ENCODE peak calls at places on chromosome 4, in ten cellular contexts. One of them, this sample, is unnamed.

GRCh38 chr4:22477136-22477793 is 38.6 kb downstream of the ADGRA3 start:
- DNase-seq in sigmoid colon: no peak
- DNase-seq in SJSA1: no peak
- DNase-seq in psoas muscle: no peak
- DNase-seq in adrenal gland: no peak
- DNase-seq in fibroblast of lung: no peak
- DNase-seq in MM.1S: no peak
- DNase-seq in mammary epithelial cell: no peak
- DNase-seq in CD4-positive, alpha-beta memory T cell: no peak
- DNase-seq in left lung: no peak
- DNase-seq in this sample: no peak

GRCh38 chr4:180827193-180827592 is 1416.0 kb upstream of the TENM3 start:
- DNase-seq in left lung: no peak
- DNase-seq in CD4-positive, alpha-beta memory T cell: no peak
- DNase-seq in MM.1S: no peak
- DNase-seq in adrenal gland: peak; percentile 33
- DNase-seq in SJSA1: no peak
- DNase-seq in mammary epithelial cell: no peak
- DNase-seq in fibroblast of lung: peak; percentile 33
- DNase-seq in sigmoid colon: no peak
- DNase-seq in psoas muscle: no peak
- DNase-seq in this sample: no peak

GRCh38 chr4:41432889-41433288 is 105.1 kb upstream of the LIMCH1 start:
- DNase-seq in adrenal gland: no peak
- DNase-seq in MM.1S: no peak
- DNase-seq in left lung: no peak
- DNase-seq in mammary epithelial cell: peak; percentile 4
- DNase-seq in fibroblast of lung: peak; percentile 94
- DNase-seq in SJSA1: peak; percentile 67
- DNase-seq in sigmoid colon: no peak
- DNase-seq in CD4-positive, alpha-beta memory T cell: no peak
- DNase-seq in psoas muscle: no peak
- DNase-seq in this sample: no peak

GRCh38 chr4:182521006-182521405 is 277.8 kb downstream of the TENM3 start:
- DNase-seq in left lung: no peak
- DNase-seq in adrenal gland: no peak
- DNase-seq in CD4-positive, alpha-beta memory T cell: no peak
- DNase-seq in fibroblast of lung: no peak
- DNase-seq in SJSA1: no peak
- DNase-seq in MM.1S: no peak
- DNase-seq in psoas muscle: no peak
- DNase-seq in sigmoid colon: no peak
- DNase-seq in mammary epithelial cell: no peak
- DNase-seq in this sample: no peak

GRCh38 chr4:14749910-14750309 is 252.4 kb upstream of the CPEB2 start:
- DNase-seq in MM.1S: no peak
- DNase-seq in sigmoid colon: peak; percentile 71
- DNase-seq in CD4-positive, alpha-beta memory T cell: no peak
- DNase-seq in left lung: peak; percentile 33
- DNase-seq in fibroblast of lung: peak; percentile 5
- DNase-seq in psoas muscle: peak; percentile 13
- DNase-seq in mammary epithelial cell: peak; percentile 47
- DNase-seq in adrenal gland: peak; percentile 47
- DNase-seq in SJSA1: no peak
- DNase-seq in this sample: peak; percentile 7

GRCh38 chr4:170398228-170398627 is 308.5 kb upstream of the AADAT start:
- DNase-seq in psoas muscle: no peak
- DNase-seq in MM.1S: no peak
- DNase-seq in fibroblast of lung: no peak
- DNase-seq in SJSA1: no peak
- DNase-seq in left lung: no peak
- DNase-seq in mammary epithelial cell: peak; percentile 42
- DNase-seq in adrenal gland: no peak
- DNase-seq in sigmoid colon: no peak
- DNase-seq in CD4-positive, alpha-beta memory T cell: no peak
- DNase-seq in this sample: no peak

GRCh38 chr4:114287079-114287696 is 307.7 kb upstream of the ARSJ start:
- DNase-seq in MM.1S: no peak
- DNase-seq in CD4-positive, alpha-beta memory T cell: no peak
- DNase-seq in mammary epithelial cell: peak; percentile 27
- DNase-seq in left lung: no peak
- DNase-seq in psoas muscle: no peak
- DNase-seq in sigmoid colon: no peak
- DNase-seq in fibroblast of lung: no peak
- DNase-seq in SJSA1: no peak
- DNase-seq in adrenal gland: no peak
- DNase-seq in this sample: no peak

GRCh38 chr4:141853091-141853734 is 216.8 kb downstream of the IL15 start:
- DNase-seq in adrenal gland: peak; percentile 20
- DNase-seq in sigmoid colon: no peak
- DNase-seq in CD4-positive, alpha-beta memory T cell: no peak
- DNase-seq in SJSA1: no peak
- DNase-seq in left lung: no peak
- DNase-seq in psoas muscle: no peak
- DNase-seq in mammary epithelial cell: peak; percentile 78
- DNase-seq in fibroblast of lung: no peak
- DNase-seq in MM.1S: no peak
- DNase-seq in this sample: no peak

GRCh38 chr4:71377561-71377960 is 38.7 kb downstream of the SLC4A4 start:
- DNase-seq in SJSA1: no peak
- DNase-seq in MM.1S: no peak
- DNase-seq in mammary epithelial cell: peak; percentile 22
- DNase-seq in left lung: no peak
- DNase-seq in psoas muscle: no peak
- DNase-seq in fibroblast of lung: peak; percentile 92
- DNase-seq in CD4-positive, alpha-beta memory T cell: no peak
- DNase-seq in adrenal gland: no peak
- DNase-seq in sigmoid colon: no peak
- DNase-seq in this sample: peak; percentile 63

GRCh38 chr4:1469596-1470392 is 63.6 kb upstream of the NKX1-1 start:
- DNase-seq in MM.1S: no peak
- DNase-seq in SJSA1: no peak
- DNase-seq in left lung: peak; percentile 24
- DNase-seq in CD4-positive, alpha-beta memory T cell: no peak
- DNase-seq in fibroblast of lung: no peak
- DNase-seq in adrenal gland: peak; percentile 79
- DNase-seq in psoas muscle: no peak
- DNase-seq in sigmoid colon: no peak
- DNase-seq in mammary epithelial cell: peak; percentile 48
- DNase-seq in this sample: no peak

GRCh38 chr4:144615182-144615581 is 30.8 kb upstream of the HHIP start:
- DNase-seq in adrenal gland: no peak
- DNase-seq in CD4-positive, alpha-beta memory T cell: no peak
- DNase-seq in sigmoid colon: no peak
- DNase-seq in fibroblast of lung: peak; percentile 56
- DNase-seq in mammary epithelial cell: peak; percentile 48
- DNase-seq in SJSA1: no peak
- DNase-seq in MM.1S: no peak
- DNase-seq in psoas muscle: no peak
- DNase-seq in left lung: no peak
- DNase-seq in this sample: no peak

GRCh38 chr4:185534534-185534849 is 815 bp downstream of the PDLIM3 start:
- DNase-seq in psoas muscle: no peak
- DNase-seq in left lung: no peak
- DNase-seq in mammary epithelial cell: no peak
- DNase-seq in adrenal gland: no peak
- DNase-seq in SJSA1: no peak
- DNase-seq in CD4-positive, alpha-beta memory T cell: no peak
- DNase-seq in fibroblast of lung: no peak
- DNase-seq in MM.1S: no peak
- DNase-seq in sigmoid colon: no peak
- DNase-seq in this sample: no peak

GRCh38 chr4:32161382-32161781 is 1441.2 kb downstream of the PCDH7 start:
- DNase-seq in adrenal gland: no peak
- DNase-seq in fibroblast of lung: peak; percentile 69
- DNase-seq in mammary epithelial cell: peak; percentile 59
- DNase-seq in MM.1S: no peak
- DNase-seq in sigmoid colon: no peak
- DNase-seq in CD4-positive, alpha-beta memory T cell: no peak
- DNase-seq in left lung: no peak
- DNase-seq in psoas muscle: no peak
- DNase-seq in SJSA1: no peak
- DNase-seq in this sample: no peak

GRCh38 chr4:1183985-1184773 is 11.8 kb upstream of the SPON2 start:
- DNase-seq in adrenal gland: no peak
- DNase-seq in sigmoid colon: no peak
- DNase-seq in SJSA1: no peak
- DNase-seq in psoas muscle: no peak
- DNase-seq in CD4-positive, alpha-beta memory T cell: no peak
- DNase-seq in left lung: no peak
- DNase-seq in fibroblast of lung: no peak
- DNase-seq in mammary epithelial cell: no peak
- DNase-seq in MM.1S: peak; percentile 80
- DNase-seq in this sample: no peak

GRCh38 chr4:165208322-165208652 is 926 bp downstream of the KLHL2 start:
- DNase-seq in sigmoid colon: no peak
- DNase-seq in mammary epithelial cell: no peak
- DNase-seq in left lung: no peak
- DNase-seq in SJSA1: no peak
- DNase-seq in psoas muscle: no peak
- DNase-seq in MM.1S: no peak
- DNase-seq in CD4-positive, alpha-beta memory T cell: peak; percentile 43
- DNase-seq in fibroblast of lung: no peak
- DNase-seq in adrenal gland: no peak
- DNase-seq in this sample: no peak

GRCh38 chr4:65096630-65097029 is 573.7 kb downstream of the EPHA5 start:
- DNase-seq in left lung: no peak
- DNase-seq in fibroblast of lung: no peak
- DNase-seq in psoas muscle: no peak
- DNase-seq in adrenal gland: no peak
- DNase-seq in MM.1S: no peak
- DNase-seq in sigmoid colon: no peak
- DNase-seq in CD4-positive, alpha-beta memory T cell: no peak
- DNase-seq in SJSA1: no peak
- DNase-seq in mammary epithelial cell: no peak
- DNase-seq in this sample: no peak

GRCh38 chr4:111778543-111778942 is 366.7 kb upstream of the FAM241A start:
- DNase-seq in fibroblast of lung: no peak
- DNase-seq in mammary epithelial cell: no peak
- DNase-seq in left lung: no peak
- DNase-seq in sigmoid colon: no peak
- DNase-seq in SJSA1: no peak
- DNase-seq in adrenal gland: no peak
- DNase-seq in CD4-positive, alpha-beta memory T cell: no peak
- DNase-seq in psoas muscle: no peak
- DNase-seq in MM.1S: no peak
- DNase-seq in this sample: no peak

GRCh38 chr4:1410491-1411325 is 4.5 kb upstream of the NKX1-1 start:
- DNase-seq in left lung: peak; percentile 51
- DNase-seq in CD4-positive, alpha-beta memory T cell: no peak
- DNase-seq in MM.1S: peak; percentile 33
- DNase-seq in sigmoid colon: peak; percentile 51
- DNase-seq in psoas muscle: peak; percentile 43
- DNase-seq in adrenal gland: peak; percentile 69
- DNase-seq in fibroblast of lung: peak; percentile 39
- DNase-seq in SJSA1: no peak
- DNase-seq in mammary epithelial cell: peak; percentile 29
- DNase-seq in this sample: peak; percentile 26

GRCh38 chr4:54061873-54062272 is 2.5 kb downstream of the CHIC2 start:
- DNase-seq in mammary epithelial cell: no peak
- DNase-seq in CD4-positive, alpha-beta memory T cell: no peak
- DNase-seq in psoas muscle: no peak
- DNase-seq in fibroblast of lung: no peak
- DNase-seq in SJSA1: no peak
- DNase-seq in MM.1S: no peak
- DNase-seq in sigmoid colon: no peak
- DNase-seq in adrenal gland: no peak
- DNase-seq in left lung: no peak
- DNase-seq in this sample: no peak
- H3K4me3 ChIP-seq in mammary epithelial cell: peak overlapping the region; percentile 78
- H3K4me3 ChIP-seq in CD4-positive, alpha-beta memory T cell: no peak overlapping the region
- H3K4me3 ChIP-seq in psoas muscle: peak overlapping the region; percentile 97
- H3K4me3 ChIP-seq in fibroblast of lung: peak overlapping the region; percentile 92
- H3K4me3 ChIP-seq in SJSA1: no peak overlapping the region
- H3K4me3 ChIP-seq in MM.1S: no peak overlapping the region
- H3K4me3 ChIP-seq in sigmoid colon: peak overlapping the region; percentile 99
- H3K4me3 ChIP-seq in adrenal gland: no peak overlapping the region
- H3K4me3 ChIP-seq in left lung: peak overlapping the region; percentile 85
- H3K4me3 ChIP-seq in this sample: peak overlapping the region; percentile 94

DNA sequence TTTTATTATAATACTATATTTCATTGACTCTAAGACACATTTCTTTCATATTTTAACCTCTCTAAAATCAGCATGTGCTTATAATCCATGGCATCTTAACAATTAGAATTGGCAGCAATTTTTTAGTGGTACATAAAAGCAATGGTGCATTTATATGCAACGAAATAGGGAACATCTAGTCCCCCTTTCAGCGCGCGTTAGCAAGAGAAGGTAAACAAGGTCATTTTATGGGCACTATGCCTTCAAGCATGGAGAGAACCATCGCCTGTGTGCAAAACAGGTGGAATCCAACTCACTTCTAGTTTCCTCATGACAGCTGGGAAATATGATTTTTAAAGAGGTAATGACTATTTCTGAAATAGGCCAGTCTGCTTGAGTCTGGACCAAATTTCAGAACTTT is 6.4 kb downstream of the ADH5 start:
- DNase-seq in sigmoid colon: no peak
- DNase-seq in SJSA1: no peak
- DNase-seq in psoas muscle: no peak
- DNase-seq in left lung: no peak
- DNase-seq in MM.1S: no peak
- DNase-seq in adrenal gland: no peak
- DNase-seq in CD4-positive, alpha-beta memory T cell: no peak
- DNase-seq in mammary epithelial cell: no peak
- DNase-seq in fibroblast of lung: no peak
- DNase-seq in this sample: no peak
- H3K36me3 ChIP-seq in sigmoid colon: peaks cover 82% of the 10 kb centered on the region
- H3K36me3 ChIP-seq in SJSA1: peaks cover 85% of the 10 kb centered on the region
- H3K36me3 ChIP-seq in psoas muscle: peaks cover 84% of the 10 kb centered on the region
- H3K36me3 ChIP-seq in left lung: no peaks in the 10 kb centered on the region
- H3K36me3 ChIP-seq in MM.1S: no peaks in the 10 kb centered on the region
- H3K36me3 ChIP-seq in adrenal gland: peaks cover 66% of the 10 kb centered on the region
- H3K36me3 ChIP-seq in CD4-positive, alpha-beta memory T cell: peaks cover 57% of the 10 kb centered on the region
- H3K36me3 ChIP-seq in mammary epithelial cell: peaks cover 53% of the 10 kb centered on the region
- H3K36me3 ChIP-seq in fibroblast of lung: peaks cover 11% of the 10 kb centered on the region
- H3K36me3 ChIP-seq in this sample: peaks cover 18% of the 10 kb centered on the region

GRCh38 chr4:137425281-137425680 is 107.0 kb downstream of the PCDH18 start:
- DNase-seq in MM.1S: no peak
- DNase-seq in left lung: no peak
- DNase-seq in fibroblast of lung: no peak
- DNase-seq in sigmoid colon: no peak
- DNase-seq in mammary epithelial cell: no peak
- DNase-seq in adrenal gland: no peak
- DNase-seq in SJSA1: no peak
- DNase-seq in psoas muscle: no peak
- DNase-seq in CD4-positive, alpha-beta memory T cell: no peak
- DNase-seq in this sample: no peak
- H3K9me3 ChIP-seq in MM.1S: no peaks in the 10 kb centered on the region
- H3K9me3 ChIP-seq in left lung: peaks cover 22% of the 10 kb centered on the region
- H3K9me3 ChIP-seq in fibroblast of lung: no peaks in the 10 kb centered on the region
- H3K9me3 ChIP-seq in sigmoid colon: no peaks in the 10 kb centered on the region
- H3K9me3 ChIP-seq in mammary epithelial cell: no peaks in the 10 kb centered on the region
- H3K9me3 ChIP-seq in adrenal gland: no peaks in the 10 kb centered on the region
- H3K9me3 ChIP-seq in SJSA1: no peaks in the 10 kb centered on the region
- H3K9me3 ChIP-seq in psoas muscle: no peaks in the 10 kb centered on the region
- H3K9me3 ChIP-seq in CD4-positive, alpha-beta memory T cell: no peaks in the 10 kb centered on the region
- H3K9me3 ChIP-seq in this sample: no peaks in the 10 kb centered on the region

DNA sequence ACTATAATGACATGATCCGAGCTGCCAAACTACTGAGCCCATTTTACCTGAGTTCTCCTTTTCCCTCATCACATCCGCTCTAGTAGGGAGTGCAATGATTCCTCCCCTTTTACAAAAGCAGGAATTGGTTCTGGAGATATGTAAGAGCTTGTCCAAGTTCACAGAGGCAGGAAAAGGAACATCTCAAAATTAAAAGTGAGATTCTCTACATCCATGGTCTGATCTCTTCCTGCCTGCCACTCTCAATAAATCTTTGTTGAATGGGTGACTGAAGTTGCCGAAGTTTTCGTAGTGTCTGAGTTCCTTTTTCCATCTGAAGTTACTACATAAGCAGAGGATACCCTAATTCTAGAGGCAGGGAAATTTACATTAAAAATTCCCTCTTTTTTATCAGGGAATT is at the start of gene FGFBP1:
- DNase-seq in mammary epithelial cell: no peak
- DNase-seq in left lung: no peak
- DNase-seq in adrenal gland: no peak
- DNase-seq in CD4-positive, alpha-beta memory T cell: no peak
- DNase-seq in SJSA1: no peak
- DNase-seq in psoas muscle: no peak
- DNase-seq in MM.1S: no peak
- DNase-seq in sigmoid colon: no peak
- DNase-seq in fibroblast of lung: no peak
- DNase-seq in this sample: no peak
- H3K4me3 ChIP-seq in mammary epithelial cell: peak within 1 kb of the TSS; percentile 78
- H3K4me3 ChIP-seq in left lung: peak within 1 kb of the TSS; percentile 15
- H3K4me3 ChIP-seq in adrenal gland: no peak within 1 kb of the TSS
- H3K4me3 ChIP-seq in CD4-positive, alpha-beta memory T cell: no peak within 1 kb of the TSS
- H3K4me3 ChIP-seq in SJSA1: no peak within 1 kb of the TSS
- H3K4me3 ChIP-seq in psoas muscle: no peak within 1 kb of the TSS
- H3K4me3 ChIP-seq in MM.1S: no peak within 1 kb of the TSS
- H3K4me3 ChIP-seq in sigmoid colon: no peak within 1 kb of the TSS
- H3K4me3 ChIP-seq in fibroblast of lung: no peak within 1 kb of the TSS
- H3K4me3 ChIP-seq in this sample: no peak within 1 kb of the TSS

This sample was measured in MG63.